ENCODE peak calls at places on chromosomes 12 and 14, in five cellular contexts. Q is suprapubic skin, J is GM23338, W is HepG2, A is SK-N-SH. K is an unnamed sample. For H3K4me1, the result is how much of the 10 kb centered on the place peaks cover.

GRCh38 chr12:129902371-129903091 is 1.3 kb downstream of the TMEM132D start:
- DNase-seq in J (peak), Q (no peak), W (no peak), A (no peak), K (no peak)

GRCh38 chr12:11836282-11836963 is 186.9 kb downstream of the ETV6 start:
- DNase-seq in Q (no peak), A (no peak), W (no peak), J (no peak), K (peak)

GRCh38 chr14:38405851-38406630 is 150.1 kb upstream of the CLEC14A start:
- DNase-seq in A (no peak), J (peak), W (no peak), Q (no peak), K (no peak)

GRCh38 chr12:58066296-58066695 is 124.9 kb downstream of the ATP23 start:
- DNase-seq in W (no peak), Q (no peak), J (no peak), A (no peak), K (no peak)

GRCh38 chr12:49389092-49389703 is 21.9 kb downstream of the SPATS2 start:
- DNase-seq in J (peak), A (no peak), Q (no peak), W (no peak), K (peak)

GRCh38 chr12:68319988-68320623 is 12.1 kb downstream of the MDM1 start:
- DNase-seq in J (no peak), Q (no peak), W (no peak), A (no peak), K (no peak)

GRCh38 chr14:99427632-99428315 is 52.9 kb downstream of the SETD3 start:
- DNase-seq in J (no peak), Q (no peak), A (no peak), W (no peak), K (no peak)

GRCh38 chr12:93795352-93795751 is 118.2 kb downstream of the CRADD start:
- DNase-seq in J (no peak), Q (no peak), W (no peak), A (no peak), K (no peak)

GRCh38 chr12:124512667-124513296 is 54.6 kb downstream of the NCOR2 start:
- DNase-seq in W (peak), Q (peak), A (peak), J (peak), K (peak)

GRCh38 chr14:87628129-87628528 is 364.9 kb downstream of the GALC start:
- DNase-seq in A (no peak), W (peak), Q (no peak), J (peak), K (no peak)

GRCh38 chr12:47236109-47236714 is 156.5 kb upstream of the AMIGO2 start:
- DNase-seq in W (no peak), J (no peak), Q (no peak), A (no peak), K (no peak)

GRCh38 chr12:64718649-64719048 is 40.6 kb downstream of the GNS start:
- DNase-seq in J (no peak), Q (no peak), A (no peak), W (no peak), K (no peak)

GRCh38 chr14:69855180-69855817 is 23.9 kb upstream of the SMOC1 start:
- DNase-seq in Q (no peak), W (no peak), A (no peak), J (no peak), K (no peak)

GRCh38 chr14:64421166-64421565 is 33.0 kb downstream of the MTHFD1 start:
- DNase-seq in A (no peak), J (no peak), W (no peak), Q (no peak), K (no peak)

GRCh38 chr14:73502017-73502619 is 11.4 kb downstream of the RIOX1 start:
- DNase-seq in J (no peak), A (no peak), W (no peak), Q (no peak), K (no peak)

GRCh38 chr14:44846232-44846824 is 115.4 kb downstream of the KLHL28 start:
- DNase-seq in A (peak), W (peak), J (peak), Q (no peak), K (no peak)

GRCh38 chr14:54446201-54446693 is 5.1 kb upstream of the CNIH1 start:
- DNase-seq in A (no peak), Q (no peak), W (no peak), J (no peak), K (no peak)

GRCh38 chr12:116265361-116266128 is 11.9 kb downstream of the MED13L start:
- DNase-seq in A (no peak), W (no peak), Q (no peak), J (no peak), K (no peak)
- H3K4me1 ChIP-seq in A (half or more), W (half or more), Q (half or more), J (half or more), K (half or more)

GRCh38 chr12:59595557-59596231 is at the start of gene SLC16A7:
- DNase-seq in J (peak), W (peak), A (peak), Q (peak), K (peak)

GRCh38 chr12:59595097-59595496 is 732 bp upstream of the SLC16A7 start:
- DNase-seq in Q (no peak), W (no peak), A (no peak), J (no peak), K (no peak)

GRCh38 chr12:59600174-59600573 is 4.3 kb downstream of the SLC16A7 start:
- DNase-seq in W (no peak), A (no peak), J (no peak), Q (no peak), K (no peak)

DNA sequence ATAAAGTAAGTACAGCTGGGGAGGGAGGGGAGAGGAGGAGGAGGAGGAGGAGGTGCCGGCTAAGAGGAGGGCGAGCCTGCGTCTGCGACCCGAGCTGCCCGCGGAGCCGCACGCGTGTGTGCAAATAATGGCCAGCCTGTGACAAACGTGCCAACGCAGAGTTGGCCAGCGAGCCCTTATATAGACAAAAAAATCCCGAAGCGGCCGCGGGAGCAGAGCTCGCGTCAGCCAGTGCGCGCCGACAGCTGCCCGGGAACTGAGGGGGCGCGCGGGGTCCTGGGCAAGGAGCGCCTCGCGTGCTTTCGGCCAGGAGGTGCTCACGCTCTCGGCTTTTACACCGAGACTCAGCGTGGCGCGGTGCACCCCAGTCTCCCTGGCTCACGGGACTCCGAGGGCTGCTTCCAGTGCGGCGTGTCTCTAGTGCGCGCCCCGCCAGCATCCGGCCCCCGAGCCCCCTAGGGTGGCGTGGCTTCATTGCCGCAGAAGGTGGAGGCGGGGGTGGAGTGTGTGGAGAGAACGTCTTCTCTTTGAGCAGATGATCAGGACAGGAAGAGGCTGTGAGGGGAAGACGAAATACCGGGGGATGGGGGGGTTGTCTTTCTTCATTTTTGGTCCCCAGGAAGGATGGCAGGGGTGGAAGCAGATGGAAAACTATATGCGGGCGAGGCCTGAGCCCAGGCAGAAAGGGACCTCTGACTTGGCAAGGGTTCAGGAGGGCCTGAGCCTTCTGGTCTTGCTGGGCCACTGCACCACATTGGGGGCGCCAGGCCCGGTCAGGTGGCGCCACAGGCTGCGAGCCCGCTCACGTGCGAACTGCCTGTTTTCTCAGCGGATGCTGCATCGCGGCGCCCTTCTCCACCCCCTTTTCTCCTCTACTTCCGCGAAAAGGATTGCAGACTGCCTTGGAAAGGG is 659 bp downstream of the SLC16A7 start:
- DNase-seq in J (peak), Q (peak), A (peak), W (peak), K (peak)
- TF ChIP-seq POLR2AphosphoS5 in J (peak), Q (peak), A (no peak), W (no peak), K (peak)

GRCh38 chr12:116955382-116956021 is 44.8 kb downstream of the FBXW8 start:
- DNase-seq in J (peak), W (peak), Q (no peak), A (no peak), K (peak)
- TF ChIP-seq CTCF in J (peak), W (peak), Q (no peak), A (no peak), K (no peak)

DNA sequence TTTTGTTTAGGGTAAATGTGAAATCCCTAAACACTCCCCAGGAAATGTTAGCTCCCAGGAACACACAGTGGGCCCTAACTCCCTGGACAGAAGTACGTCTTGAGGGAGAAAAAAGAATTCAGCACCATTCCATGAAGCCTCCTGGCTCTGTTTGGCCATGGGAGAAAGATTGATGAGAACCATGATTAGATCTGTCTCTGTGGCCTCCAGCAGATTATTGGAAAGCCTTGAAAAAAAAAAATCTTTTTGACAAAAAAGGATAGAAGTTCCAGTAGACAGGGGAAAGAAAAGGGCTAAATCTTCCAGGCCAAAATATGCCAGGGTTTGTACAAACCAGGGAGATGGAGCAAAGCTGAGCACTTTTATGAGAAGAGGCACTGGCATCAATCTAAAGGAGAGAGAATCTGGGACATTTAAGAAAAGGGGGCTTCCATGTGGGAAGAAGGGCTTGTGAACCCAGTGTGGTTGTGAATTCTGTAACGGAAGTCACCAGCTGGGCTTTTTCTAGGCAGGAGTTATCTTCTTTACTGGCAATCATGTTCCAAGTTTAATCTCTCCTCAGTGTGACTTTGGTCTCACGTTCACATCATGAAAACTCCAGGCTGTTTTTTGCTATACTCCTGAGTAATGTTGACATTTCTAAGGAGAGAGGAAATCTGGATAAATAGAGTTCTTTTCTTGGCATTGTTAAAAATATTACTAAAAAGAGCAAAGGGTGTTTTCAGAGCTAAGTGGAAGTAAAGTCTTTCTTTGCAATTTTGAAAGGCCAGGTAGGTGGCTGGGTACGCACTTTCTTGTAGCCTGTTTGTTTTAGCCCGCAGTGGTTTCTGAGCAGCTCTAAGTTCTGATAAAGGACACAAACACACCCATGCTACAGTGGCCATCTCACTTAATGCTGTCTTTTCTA is 426.7 kb downstream of the RAD51B start:
- DNase-seq in J (no peak), A (no peak), Q (no peak), W (no peak), K (no peak)
- H3K4me1 ChIP-seq in J (under half), A (half or more), Q (half or more), W (half or more), K (half or more)

DNA sequence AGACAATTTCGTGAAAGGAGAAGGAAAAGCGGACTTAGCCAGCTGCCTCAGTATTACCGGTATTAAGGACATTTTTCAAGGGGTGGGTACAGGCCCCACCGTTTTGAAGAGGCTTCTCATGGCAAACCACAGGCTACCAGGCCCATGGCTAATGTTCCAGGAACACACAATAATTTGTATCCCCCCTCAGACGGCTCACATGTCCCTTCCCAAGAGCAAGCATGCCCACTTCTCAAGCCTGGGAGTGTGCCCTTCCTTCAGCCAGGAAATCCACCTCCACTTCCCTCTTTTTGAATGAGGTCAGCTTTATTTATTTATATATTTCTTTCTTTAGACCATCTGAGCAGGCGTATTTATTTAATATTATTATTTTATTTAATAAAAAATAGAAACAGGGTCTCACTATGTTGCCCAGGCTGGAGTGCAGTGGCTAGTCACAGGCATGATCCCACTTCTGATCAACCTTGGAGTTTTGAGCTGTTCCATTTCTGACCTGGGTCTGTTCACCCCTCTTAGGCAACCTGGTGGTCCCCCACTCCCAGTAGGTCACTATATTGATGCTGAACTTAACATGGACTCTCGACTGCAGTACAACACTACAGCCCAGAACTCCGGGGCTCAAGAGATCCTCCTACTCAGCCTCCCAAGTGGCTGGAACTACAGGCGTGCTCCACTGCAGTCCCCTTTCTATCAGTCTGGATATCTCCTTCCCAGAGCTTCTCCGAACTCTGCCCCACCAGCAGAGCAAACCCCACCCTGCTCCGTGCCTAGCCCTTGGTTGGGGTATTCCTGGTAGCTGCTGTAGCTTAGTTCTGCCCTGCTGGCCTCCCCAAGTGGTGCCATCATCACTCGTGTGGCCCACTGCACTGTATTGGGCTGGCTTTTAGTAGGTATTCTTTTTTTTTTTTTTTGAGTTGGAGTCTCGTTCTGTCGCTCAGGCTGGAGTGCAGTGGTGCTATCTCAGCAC is 9.8 kb downstream of the HSP90AA1 start:
- DNase-seq in Q (no peak), A (no peak), W (no peak), J (no peak), K (no peak)
- TF ChIP-seq POLR2AphosphoS5 in Q (no peak), A (no peak), W (no peak), J (no peak), K (no peak)

DNA sequence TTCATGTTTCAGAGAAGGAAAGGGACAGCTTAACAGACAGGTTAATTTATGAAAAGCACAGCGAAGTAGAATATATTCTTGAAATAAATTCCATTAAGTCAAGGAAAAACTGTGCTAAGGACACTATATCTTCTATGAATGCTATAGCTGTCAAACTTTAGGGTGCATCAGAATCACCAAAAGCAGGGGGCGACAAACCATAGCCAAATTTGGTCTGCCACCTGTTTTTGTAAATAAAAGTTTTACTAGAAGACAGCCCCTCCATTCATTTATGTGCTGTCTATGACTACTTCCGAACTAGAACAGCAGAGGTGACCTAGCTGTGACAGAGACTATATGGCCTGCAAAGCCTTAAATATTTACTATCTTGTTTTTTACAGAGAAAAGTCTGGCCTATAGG is 25.9 kb downstream of the PPP4R3A start:
- DNase-seq in J (peak), Q (no peak), W (no peak), A (no peak), K (no peak)
- TF ChIP-seq CTCF in J (peak), Q (no peak), W (peak), A (peak), K (no peak)

GRCh38 chr14:81252278-81252677 is 31.5 kb upstream of the GTF2A1 start:
- DNase-seq in Q (no peak), J (peak), W (no peak), A (no peak), K (no peak)

DNA sequence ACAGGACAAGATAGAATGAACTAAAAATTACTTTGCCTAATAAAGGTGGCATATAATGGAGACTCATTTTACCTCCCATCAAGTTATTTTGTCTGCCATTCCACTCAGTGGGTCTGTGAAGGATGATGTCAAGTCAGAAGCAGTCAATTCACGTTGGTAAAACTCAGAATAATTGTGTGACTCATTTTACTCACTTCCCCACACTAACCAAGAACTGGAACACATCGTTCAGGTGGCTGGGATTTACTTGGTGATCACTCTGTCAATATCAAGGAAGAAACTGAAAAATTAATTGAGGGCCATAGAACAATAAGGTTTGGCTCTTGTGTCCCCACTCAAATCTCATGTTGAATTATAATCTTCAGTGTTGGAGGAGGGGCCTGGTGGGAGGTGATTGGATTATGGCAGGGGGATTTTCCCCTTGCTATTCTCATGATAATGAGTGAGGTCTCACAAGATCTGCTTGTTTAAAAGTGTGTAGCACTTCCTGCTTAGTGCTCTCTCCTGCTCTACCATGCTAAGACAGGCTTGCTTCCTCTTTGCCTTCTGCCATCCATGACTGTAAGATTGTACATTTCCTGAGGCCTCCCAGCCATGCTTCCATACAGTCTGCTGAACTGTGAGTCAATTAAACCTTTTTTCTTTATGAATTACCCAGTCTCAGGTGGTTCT is 35.7 kb upstream of the GTF2A1 start:
- DNase-seq in W (no peak), A (no peak), Q (no peak), J (no peak), K (no peak)
- H3K4me1 ChIP-seq in W (under half), A (under half), Q (under half), J (under half), K (under half)

DNA sequence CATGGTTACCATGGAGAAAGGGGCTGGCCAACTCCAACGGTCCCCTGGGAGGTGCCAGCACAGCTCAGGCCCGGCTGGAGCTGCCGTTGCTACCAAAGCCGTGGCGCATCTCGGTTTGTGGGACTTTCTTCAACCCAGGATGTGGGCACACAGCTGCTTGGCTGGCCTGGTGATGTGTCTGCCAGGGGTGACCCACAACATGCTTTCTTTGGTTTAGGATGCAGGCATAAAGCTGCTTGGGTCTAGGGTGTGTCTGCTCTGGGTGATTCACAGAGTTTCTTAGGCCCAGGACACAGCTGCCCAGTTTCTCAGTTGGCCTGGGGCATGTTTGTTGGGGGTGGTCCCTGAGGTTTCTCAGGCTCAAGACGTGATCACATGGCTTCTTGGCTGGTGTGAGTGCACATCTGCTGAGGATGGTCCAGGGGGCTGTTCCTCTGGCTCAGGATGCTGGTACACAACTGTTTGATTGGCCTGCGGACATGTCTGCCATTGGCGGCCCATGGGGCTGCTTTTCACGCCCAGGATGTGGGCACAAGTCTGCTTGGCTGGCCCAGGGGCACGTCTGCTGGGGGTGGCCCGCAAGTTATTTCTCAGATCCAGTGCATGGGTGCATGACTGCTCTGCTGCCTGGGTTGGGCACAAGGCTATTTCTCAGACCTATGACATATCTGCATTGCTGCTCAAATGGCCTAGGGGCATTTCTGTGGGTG is 26.0 kb upstream of the GTF2A1 start:
- DNase-seq in A (no peak), W (no peak), Q (no peak), J (no peak), K (no peak)
- TF ChIP-seq POLR2AphosphoS5 in A (no peak), W (no peak), Q (no peak), J (no peak), K (no peak)